ENCODE peak calls at places on chromosomes 5 and 9, in ten cellular contexts. O is tibial artery, Y is AG09319, H is chondrocyte, N is DND-41, E is bronchial epithelial cell, I is OCI-LY7, U is retinal pigment epithelial cell, C is stomach, S is neural crest cell. F is an unnamed sample.

GRCh38 chr5:146706321-146706972 is 172.1 kb downstream of the PPP2R2B start:
- DNase-seq in O (no peak), Y (no peak), H (peak; percentile 84), N (peak; percentile 12), E (no peak), I (peak; percentile 1), U (no peak), C (no peak), S (no peak), F (no peak)

GRCh38 chr9:137195525-137196220 is 4.9 kb downstream of the TPRN start:
- DNase-seq in O (no peak), Y (no peak), H (no peak), N (no peak), E (no peak), I (no peak), U (no peak), C (peak; percentile 84), S (no peak), F (no peak)

GRCh38 chr5:103271570-103272289 is 13.2 kb downstream of the MACIR start:
- DNase-seq in O (no peak), Y (no peak), H (no peak), N (no peak), E (peak; percentile 35), I (no peak), U (no peak), C (no peak), S (no peak), F (no peak)

GRCh38 chr9:86741311-86742215 is 205.7 kb downstream of the GAS1 start:
- DNase-seq in O (no peak), Y (no peak), H (no peak), N (no peak), E (peak; percentile 100), I (no peak), U (peak; percentile 98), C (peak; percentile 36), S (no peak), F (no peak)

GRCh38 chr5:77463905-77464304 is 28.2 kb downstream of the WDR41 start:
- DNase-seq in O (no peak), Y (no peak), H (no peak), N (no peak), E (no peak), I (no peak), U (no peak), C (no peak), S (no peak), F (no peak)

GRCh38 chr9:13388157-13388556 is 108.7 kb upstream of the MPDZ start:
- DNase-seq in O (peak; percentile 55), Y (no peak), H (no peak), N (no peak), E (no peak), I (no peak), U (no peak), C (no peak), S (no peak), F (no peak)

GRCh38 chr9:124511891-124512805 is 4.9 kb upstream of the NR5A1 start:
- DNase-seq in O (no peak), Y (no peak), H (no peak), N (no peak), E (no peak), I (no peak), U (no peak), C (no peak), S (no peak), F (no peak)

GRCh38 chr5:53011233-53011632 is 22.1 kb downstream of the ITGA2 start:
- DNase-seq in O (no peak), Y (no peak), H (no peak), N (no peak), E (no peak), I (no peak), U (no peak), C (no peak), S (no peak), F (no peak)

GRCh38 chr5:125634242-125634835 is 788.9 kb upstream of the GRAMD2B start:
- DNase-seq in O (no peak), Y (no peak), H (no peak), N (no peak), E (no peak), I (peak; percentile 20), U (no peak), C (no peak), S (no peak), F (no peak)

GRCh38 chr9:109311731-109312130 is 9.1 kb downstream of the EPB41L4B start:
- DNase-seq in O (no peak), Y (no peak), H (no peak), N (no peak), E (no peak), I (no peak), U (no peak), C (no peak), S (no peak), F (peak; percentile 74)

GRCh38 chr5:135244620-135245021 is 154.4 kb downstream of the MACROH2A1 start:
- DNase-seq in O (no peak), Y (no peak), H (no peak), N (no peak), E (no peak), I (no peak), U (no peak), C (peak; percentile 15), S (no peak), F (no peak)

GRCh38 chr9:116712781-116713180 is 25.7 kb downstream of the TRIM32 start:
- DNase-seq in O (no peak), Y (no peak), H (no peak), N (no peak), E (no peak), I (no peak), U (no peak), C (no peak), S (no peak), F (no peak)

GRCh38 chr9:116717150-116717549 is 30.0 kb downstream of the TRIM32 start:
- DNase-seq in O (no peak), Y (no peak), H (no peak), N (peak; percentile 24), E (no peak), I (no peak), U (no peak), C (no peak), S (no peak), F (no peak)

GRCh38 chr9:116715751-116716150 is 28.6 kb downstream of the TRIM32 start:
- DNase-seq in O (no peak), Y (no peak), H (no peak), N (no peak), E (no peak), I (no peak), U (no peak), C (no peak), S (no peak), F (no peak)

GRCh38 chr9:116716441-116716840 is 29.3 kb downstream of the TRIM32 start:
- DNase-seq in O (no peak), Y (no peak), H (no peak), N (no peak), E (peak; percentile 10), I (no peak), U (no peak), C (no peak), S (no peak), F (no peak)

GRCh38 chr9:116713266-116713665 is 26.2 kb downstream of the TRIM32 start:
- DNase-seq in O (no peak), Y (no peak), H (no peak), N (no peak), E (no peak), I (no peak), U (no peak), C (no peak), S (no peak), F (no peak)
- TF ChIP-seq CTCF in O (no peak), Y (no peak), H (no peak), N (no peak), E (no peak), I (no peak), U (no peak), C (no peak), S (no peak), F (no peak)

DNA sequence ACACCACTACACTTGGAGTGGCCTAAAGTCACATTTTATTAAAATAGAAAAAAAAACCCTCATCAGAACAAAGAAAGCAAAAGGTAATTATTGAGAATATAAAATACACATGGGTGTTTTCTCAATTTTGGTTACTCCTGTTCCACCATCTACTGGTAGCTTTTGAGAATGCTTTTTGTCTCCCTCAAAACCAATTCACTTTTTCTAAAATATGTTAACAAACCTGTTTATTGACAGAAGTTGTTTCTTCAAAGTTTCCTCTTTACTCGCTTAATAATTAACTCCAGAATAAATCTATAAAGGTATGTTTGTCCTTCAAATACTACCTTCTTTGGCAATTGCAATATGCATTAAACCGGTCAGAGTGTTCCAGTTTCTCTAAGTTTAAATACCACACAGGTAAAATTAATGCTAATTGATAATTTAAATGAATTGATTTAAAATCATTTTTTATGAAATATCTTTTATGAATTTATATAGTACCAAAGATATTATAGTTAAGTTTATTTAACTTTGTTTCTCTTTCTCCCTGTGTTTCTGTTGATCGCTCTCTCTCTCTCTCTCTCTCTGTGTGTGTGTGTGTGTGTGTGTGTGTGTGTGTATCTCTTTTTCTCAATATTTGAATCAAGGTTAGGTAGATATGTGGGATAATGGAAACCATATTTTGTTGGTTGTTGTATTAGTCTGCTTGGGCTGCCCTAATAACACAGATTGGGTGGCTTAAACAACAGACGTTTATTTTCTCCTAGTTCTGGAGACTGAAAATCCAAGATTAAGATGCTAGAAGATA is 487.4 kb downstream of the PRDM9 start:
- DNase-seq in O (no peak), Y (no peak), H (no peak), N (no peak), E (no peak), I (no peak), U (no peak), C (no peak), S (no peak), F (no peak)
- TF ChIP-seq CTCF in O (no peak), Y (no peak), H (peak; percentile 47), N (peak; percentile 30), E (no peak), I (no peak), U (peak; percentile 45), C (no peak), S (peak; percentile 62), F (peak; percentile 39)

GRCh38 chr5:59351076-59351794 is 542.3 kb downstream of the PDE4D start:
- DNase-seq in O (no peak), Y (no peak), H (no peak), N (no peak), E (no peak), I (no peak), U (no peak), C (no peak), S (no peak), F (no peak)

GRCh38 chr5:59346514-59346913 is 547.0 kb downstream of the PDE4D start:
- DNase-seq in O (no peak), Y (no peak), H (no peak), N (no peak), E (no peak), I (no peak), U (no peak), C (no peak), S (no peak), F (no peak)

GRCh38 chr5:59346987-59347386 is 546.5 kb downstream of the PDE4D start:
- DNase-seq in O (no peak), Y (no peak), H (no peak), N (no peak), E (no peak), I (no peak), U (no peak), C (no peak), S (no peak), F (no peak)

GRCh38 chr5:59348189-59348588 is 545.3 kb downstream of the PDE4D start:
- DNase-seq in O (no peak), Y (no peak), H (no peak), N (no peak), E (peak; percentile 51), I (no peak), U (no peak), C (no peak), S (no peak), F (no peak)
- TF ChIP-seq CTCF in O (no peak), Y (no peak), H (peak; percentile 36), N (peak; percentile 4), E (no peak), I (peak; percentile 35), U (peak; percentile 24), C (no peak), S (no peak), F (no peak)

GRCh38 chr5:31280210-31280609 is 86.7 kb downstream of the CDH6 start:
- DNase-seq in O (no peak), Y (no peak), H (no peak), N (no peak), E (no peak), I (no peak), U (peak; percentile 66), C (no peak), S (no peak), F (no peak)
- TF ChIP-seq CTCF in O (no peak), Y (no peak), H (no peak), N (no peak), E (no peak), I (no peak), U (no peak), C (no peak), S (no peak), F (no peak)